ENCODE peak calls at places on chromosome 4, in ten cellular contexts. One of them, this sample, is unnamed.

GRCh38 chr4:2818351-2818939 is 25.2 kb upstream of the ADD1 start:
- DNase-seq in tibial artery: no peak
- DNase-seq in ovary: no peak
- DNase-seq in neural progenitor cell: peak; percentile 60
- DNase-seq in GM12878: no peak
- DNase-seq in choroid plexus epithelial cell: no peak
- DNase-seq in AG04450: no peak
- DNase-seq in GM12865: no peak
- DNase-seq in heart left ventricle: no peak
- DNase-seq in AG09309: no peak
- DNase-seq in this sample: no peak

GRCh38 chr4:165828928-165829327 is 44.1 kb upstream of the TLL1 start:
- DNase-seq in AG09309: no peak
- DNase-seq in GM12865: no peak
- DNase-seq in choroid plexus epithelial cell: peak; percentile 12
- DNase-seq in neural progenitor cell: no peak
- DNase-seq in AG04450: no peak
- DNase-seq in ovary: no peak
- DNase-seq in GM12878: no peak
- DNase-seq in tibial artery: no peak
- DNase-seq in heart left ventricle: no peak
- DNase-seq in this sample: no peak

GRCh38 chr4:42490015-42490414 is 92.7 kb downstream of the SHISA3 start:
- DNase-seq in choroid plexus epithelial cell: no peak
- DNase-seq in heart left ventricle: no peak
- DNase-seq in GM12865: peak; percentile 57
- DNase-seq in ovary: no peak
- DNase-seq in AG04450: no peak
- DNase-seq in AG09309: no peak
- DNase-seq in neural progenitor cell: no peak
- DNase-seq in tibial artery: no peak
- DNase-seq in GM12878: peak; percentile 17
- DNase-seq in this sample: peak; percentile 44

GRCh38 chr4:138897818-138898226 is 117.8 kb upstream of the NOCT start:
- DNase-seq in heart left ventricle: no peak
- DNase-seq in AG04450: peak; percentile 26
- DNase-seq in choroid plexus epithelial cell: peak; percentile 76
- DNase-seq in GM12878: no peak
- DNase-seq in ovary: no peak
- DNase-seq in AG09309: peak; percentile 82
- DNase-seq in tibial artery: no peak
- DNase-seq in neural progenitor cell: no peak
- DNase-seq in GM12865: no peak
- DNase-seq in this sample: no peak

GRCh38 chr4:1330761-1331590 is 16.0 kb upstream of the UVSSA start:
- DNase-seq in heart left ventricle: no peak
- DNase-seq in choroid plexus epithelial cell: no peak
- DNase-seq in ovary: no peak
- DNase-seq in GM12878: no peak
- DNase-seq in tibial artery: no peak
- DNase-seq in AG04450: no peak
- DNase-seq in neural progenitor cell: no peak
- DNase-seq in AG09309: no peak
- DNase-seq in GM12865: no peak
- DNase-seq in this sample: no peak

GRCh38 chr4:35516102-35516501 is 728.2 kb downstream of the ARAP2 start:
- DNase-seq in ovary: no peak
- DNase-seq in GM12878: no peak
- DNase-seq in neural progenitor cell: no peak
- DNase-seq in AG04450: no peak
- DNase-seq in AG09309: no peak
- DNase-seq in GM12865: no peak
- DNase-seq in tibial artery: no peak
- DNase-seq in choroid plexus epithelial cell: no peak
- DNase-seq in heart left ventricle: no peak
- DNase-seq in this sample: no peak

GRCh38 chr4:19508442-19508841 is 743.3 kb upstream of the SLIT2 start:
- DNase-seq in AG09309: no peak
- DNase-seq in AG04450: no peak
- DNase-seq in neural progenitor cell: no peak
- DNase-seq in tibial artery: no peak
- DNase-seq in GM12865: no peak
- DNase-seq in GM12878: no peak
- DNase-seq in choroid plexus epithelial cell: no peak
- DNase-seq in heart left ventricle: no peak
- DNase-seq in ovary: no peak
- DNase-seq in this sample: no peak

GRCh38 chr4:88775026-88775425 is 77.4 kb upstream of the NAP1L5 start:
- DNase-seq in neural progenitor cell: no peak
- DNase-seq in choroid plexus epithelial cell: no peak
- DNase-seq in tibial artery: no peak
- DNase-seq in AG04450: no peak
- DNase-seq in AG09309: no peak
- DNase-seq in GM12865: no peak
- DNase-seq in heart left ventricle: no peak
- DNase-seq in GM12878: no peak
- DNase-seq in ovary: no peak
- DNase-seq in this sample: no peak

GRCh38 chr4:184792334-184792733 is 33.4 kb downstream of the ACSL1 start:
- DNase-seq in AG09309: no peak
- DNase-seq in AG04450: no peak
- DNase-seq in choroid plexus epithelial cell: peak; percentile 82
- DNase-seq in ovary: no peak
- DNase-seq in GM12878: no peak
- DNase-seq in heart left ventricle: no peak
- DNase-seq in GM12865: no peak
- DNase-seq in neural progenitor cell: no peak
- DNase-seq in tibial artery: no peak
- DNase-seq in this sample: no peak

GRCh38 chr4:171814545-171814944 is 1.3 kb downstream of the GALNTL6 start:
- DNase-seq in AG04450: no peak
- DNase-seq in choroid plexus epithelial cell: no peak
- DNase-seq in heart left ventricle: no peak
- DNase-seq in AG09309: no peak
- DNase-seq in neural progenitor cell: peak; percentile 3
- DNase-seq in GM12878: no peak
- DNase-seq in tibial artery: no peak
- DNase-seq in GM12865: no peak
- DNase-seq in ovary: no peak
- DNase-seq in this sample: no peak

GRCh38 chr4:189313861-189314513 is 626.7 kb upstream of the FRG1 start:
- DNase-seq in AG04450: no peak
- DNase-seq in heart left ventricle: no peak
- DNase-seq in ovary: no peak
- DNase-seq in GM12878: no peak
- DNase-seq in tibial artery: no peak
- DNase-seq in neural progenitor cell: no peak
- DNase-seq in AG09309: no peak
- DNase-seq in GM12865: no peak
- DNase-seq in choroid plexus epithelial cell: no peak
- DNase-seq in this sample: no peak

GRCh38 chr4:127131527-127131926 is 501.2 kb upstream of the INTU start:
- DNase-seq in GM12878: no peak
- DNase-seq in tibial artery: no peak
- DNase-seq in ovary: no peak
- DNase-seq in heart left ventricle: no peak
- DNase-seq in GM12865: no peak
- DNase-seq in neural progenitor cell: no peak
- DNase-seq in choroid plexus epithelial cell: no peak
- DNase-seq in AG09309: no peak
- DNase-seq in AG04450: no peak
- DNase-seq in this sample: no peak

GRCh38 chr4:3302164-3302785 is 9.5 kb downstream of the RGS12 start:
- DNase-seq in choroid plexus epithelial cell: no peak
- DNase-seq in ovary: no peak
- DNase-seq in GM12878: peak; percentile 21
- DNase-seq in AG09309: no peak
- DNase-seq in tibial artery: no peak
- DNase-seq in heart left ventricle: no peak
- DNase-seq in GM12865: peak; percentile 38
- DNase-seq in neural progenitor cell: no peak
- DNase-seq in AG04450: no peak
- DNase-seq in this sample: no peak

GRCh38 chr4:28481565-28481964 is 1620.9 kb downstream of the STIM2 start:
- DNase-seq in AG09309: no peak
- DNase-seq in AG04450: no peak
- DNase-seq in choroid plexus epithelial cell: no peak
- DNase-seq in neural progenitor cell: no peak
- DNase-seq in GM12878: no peak
- DNase-seq in ovary: no peak
- DNase-seq in heart left ventricle: no peak
- DNase-seq in tibial artery: no peak
- DNase-seq in GM12865: no peak
- DNase-seq in this sample: no peak

GRCh38 chr4:53050361-53050774 is 188.3 kb downstream of the RASL11B start:
- DNase-seq in GM12865: no peak
- DNase-seq in AG09309: no peak
- DNase-seq in ovary: no peak
- DNase-seq in AG04450: no peak
- DNase-seq in heart left ventricle: no peak
- DNase-seq in GM12878: no peak
- DNase-seq in tibial artery: no peak
- DNase-seq in choroid plexus epithelial cell: no peak
- DNase-seq in neural progenitor cell: no peak
- DNase-seq in this sample: no peak

GRCh38 chr4:7652451-7652871 is 217.7 kb upstream of the PSAPL1 start:
- DNase-seq in choroid plexus epithelial cell: peak; percentile 51
- DNase-seq in GM12865: no peak
- DNase-seq in ovary: no peak
- DNase-seq in AG09309: no peak
- DNase-seq in AG04450: no peak
- DNase-seq in heart left ventricle: no peak
- DNase-seq in GM12878: no peak
- DNase-seq in neural progenitor cell: no peak
- DNase-seq in tibial artery: no peak
- DNase-seq in this sample: no peak

GRCh38 chr4:64899563-64899962 is 490.3 kb upstream of the TECRL start:
- DNase-seq in choroid plexus epithelial cell: peak; percentile 4
- DNase-seq in AG04450: no peak
- DNase-seq in GM12878: no peak
- DNase-seq in tibial artery: no peak
- DNase-seq in AG09309: no peak
- DNase-seq in heart left ventricle: no peak
- DNase-seq in ovary: no peak
- DNase-seq in GM12865: no peak
- DNase-seq in neural progenitor cell: no peak
- DNase-seq in this sample: no peak

GRCh38 chr4:186844059-186844681 is 120.5 kb upstream of the FAT1 start:
- DNase-seq in choroid plexus epithelial cell: peak; percentile 68
- DNase-seq in AG04450: peak; percentile 26
- DNase-seq in ovary: no peak
- DNase-seq in AG09309: peak; percentile 35
- DNase-seq in tibial artery: peak; percentile 69
- DNase-seq in GM12878: no peak
- DNase-seq in neural progenitor cell: peak; percentile 86
- DNase-seq in GM12865: no peak
- DNase-seq in heart left ventricle: no peak
- DNase-seq in this sample: no peak
- H3K4me3 ChIP-seq in choroid plexus epithelial cell: peak overlapping the region; percentile 23
- H3K4me3 ChIP-seq in AG04450: peak overlapping the region; percentile 47
- H3K4me3 ChIP-seq in ovary: peak overlapping the region; percentile 0
- H3K4me3 ChIP-seq in AG09309: peak overlapping the region; percentile 16
- H3K4me3 ChIP-seq in tibial artery: peak overlapping the region; percentile 10
- H3K4me3 ChIP-seq in GM12878: no peak overlapping the region
- H3K4me3 ChIP-seq in neural progenitor cell: peak overlapping the region; percentile 4
- H3K4me3 ChIP-seq in GM12865: no peak overlapping the region
- H3K4me3 ChIP-seq in heart left ventricle: peak overlapping the region; percentile 29
- H3K4me3 ChIP-seq in this sample: no peak overlapping the region

DNA sequence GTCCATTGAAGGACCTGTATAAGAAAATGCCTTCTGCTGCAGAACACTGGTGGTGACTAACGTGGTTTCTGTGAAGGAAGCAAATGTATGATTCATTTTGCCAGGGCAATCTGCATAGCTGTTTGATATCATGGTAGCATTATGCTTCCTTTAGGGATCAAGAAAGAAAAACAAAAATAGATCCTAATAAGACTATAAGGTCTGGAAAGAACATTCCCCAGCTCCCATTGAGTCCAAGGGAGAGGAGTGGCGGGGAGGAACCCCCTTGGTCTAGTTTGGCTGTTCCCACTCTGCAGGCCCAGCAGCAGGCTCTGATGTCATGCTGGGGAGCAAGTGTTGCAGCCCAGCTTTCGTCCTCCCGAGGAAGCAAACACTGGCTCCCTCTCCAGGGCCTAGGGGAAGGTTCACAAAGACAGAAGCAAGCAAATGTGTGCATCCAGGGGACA is 154.5 kb upstream of the GALNT7 start:
- DNase-seq in AG04450: no peak
- DNase-seq in GM12878: no peak
- DNase-seq in choroid plexus epithelial cell: peak; percentile 82
- DNase-seq in ovary: no peak
- DNase-seq in heart left ventricle: peak; percentile 26
- DNase-seq in GM12865: no peak
- DNase-seq in neural progenitor cell: peak; percentile 83
- DNase-seq in tibial artery: no peak
- DNase-seq in AG09309: no peak
- DNase-seq in this sample: no peak
- TF ChIP-seq CTCF in AG04450: peak; percentile 47
- TF ChIP-seq CTCF in GM12878: no peak
- TF ChIP-seq CTCF in choroid plexus epithelial cell: peak; percentile 77
- TF ChIP-seq CTCF in ovary: no peak
- TF ChIP-seq CTCF in heart left ventricle: no peak
- TF ChIP-seq CTCF in GM12865: no peak
- TF ChIP-seq CTCF in neural progenitor cell: peak; percentile 49
- TF ChIP-seq CTCF in tibial artery: no peak
- TF ChIP-seq CTCF in AG09309: peak; percentile 24
- TF ChIP-seq CTCF in this sample: no peak

GRCh38 chr4:137124278-137124932 is 407.9 kb downstream of the PCDH18 start:
- DNase-seq in neural progenitor cell: peak; percentile 61
- DNase-seq in AG04450: peak; percentile 44
- DNase-seq in AG09309: peak; percentile 60
- DNase-seq in heart left ventricle: no peak
- DNase-seq in tibial artery: no peak
- DNase-seq in GM12865: peak; percentile 29
- DNase-seq in GM12878: peak; percentile 1
- DNase-seq in choroid plexus epithelial cell: peak; percentile 86
- DNase-seq in ovary: no peak
- DNase-seq in this sample: no peak
- H3K4me3 ChIP-seq in neural progenitor cell: no peak overlapping the region
- H3K4me3 ChIP-seq in AG04450: peak overlapping the region; percentile 20
- H3K4me3 ChIP-seq in AG09309: peak overlapping the region; percentile 41
- H3K4me3 ChIP-seq in heart left ventricle: peak overlapping the region; percentile 53
- H3K4me3 ChIP-seq in tibial artery: peak overlapping the region; percentile 48
- H3K4me3 ChIP-seq in GM12865: no peak overlapping the region
- H3K4me3 ChIP-seq in GM12878: no peak overlapping the region
- H3K4me3 ChIP-seq in choroid plexus epithelial cell: peak overlapping the region; percentile 34
- H3K4me3 ChIP-seq in ovary: peak overlapping the region; percentile 12
- H3K4me3 ChIP-seq in this sample: no peak overlapping the region

GRCh38 chr4:84971319-84971932 is 4.9 kb upstream of the WDFY3 start:
- DNase-seq in choroid plexus epithelial cell: peak; percentile 82
- DNase-seq in heart left ventricle: no peak
- DNase-seq in tibial artery: no peak
- DNase-seq in GM12865: peak; percentile 39
- DNase-seq in AG04450: no peak
- DNase-seq in ovary: no peak
- DNase-seq in neural progenitor cell: peak; percentile 49
- DNase-seq in AG09309: peak; percentile 55
- DNase-seq in GM12878: no peak
- DNase-seq in this sample: no peak
- TF ChIP-seq CTCF in choroid plexus epithelial cell: peak; percentile 52
- TF ChIP-seq CTCF in heart left ventricle: peak; percentile 52
- TF ChIP-seq CTCF in tibial artery: peak; percentile 51
- TF ChIP-seq CTCF in GM12865: no peak
- TF ChIP-seq CTCF in AG04450: peak; percentile 57
- TF ChIP-seq CTCF in ovary: peak; percentile 44
- TF ChIP-seq CTCF in neural progenitor cell: peak; percentile 69
- TF ChIP-seq CTCF in AG09309: peak; percentile 26
- TF ChIP-seq CTCF in GM12878: peak; percentile 47
- TF ChIP-seq CTCF in this sample: peak; percentile 28